ENCODE peak calls at places on chromosomes 5 and 9, in ten cellular contexts. Y, Q, L, H, G, B, K, D, V and R are unnamed samples.

GRCh38 chr9:127369428-127369827 is 27.5 kb upstream of the SLC2A8 start:
- DNase-seq in Y (no peak), L (no peak), D (no peak), Q (no peak), G (no peak), V (no peak), B (no peak), K (no peak), H (no peak), R (no peak)

GRCh38 chr5:73592546-73592945 is 27.0 kb downstream of the UTP15 start:
- DNase-seq in G (no peak), H (no peak), Q (peak; percentile 39), L (peak; percentile 61), K (no peak), B (peak; percentile 44), V (peak; percentile 32), Y (no peak), D (peak; percentile 22), R (no peak)

GRCh38 chr9:37026936-37027581 is 7.0 kb downstream of the PAX5 start:
- DNase-seq in D (no peak), K (no peak), G (no peak), Q (no peak), H (no peak), Y (peak; percentile 41), V (no peak), L (no peak), B (no peak), R (no peak)

GRCh38 chr5:40755093-40755406 is 711 bp downstream of the TTC33 start:
- DNase-seq in V (peak; percentile 78), H (peak; percentile 60), G (peak; percentile 55), Q (peak; percentile 70), B (peak; percentile 91), Y (peak; percentile 86), L (peak; percentile 81), D (peak; percentile 84), K (peak; percentile 83), R (peak; percentile 48)

GRCh38 chr9:35760651-35761050 is 6.6 kb upstream of the MSMP start:
- DNase-seq in B (peak; percentile 41), D (peak; percentile 32), V (no peak), K (peak; percentile 86), Y (no peak), L (peak; percentile 41), H (no peak), Q (peak; percentile 65), G (no peak), R (no peak)

GRCh38 chr9:76394896-76395244 is 644 bp upstream of the RFK start:
- DNase-seq in Q (no peak), H (no peak), G (no peak), L (no peak), Y (peak; percentile 72), V (peak; percentile 39), K (peak; percentile 42), B (no peak), D (peak; percentile 85), R (no peak)

GRCh38 chr9:21836437-21837161 is 34.2 kb downstream of the MTAP start:
- DNase-seq in G (peak; percentile 95), L (peak; percentile 100), K (peak; percentile 99), B (peak; percentile 98), H (peak; percentile 92), Q (peak; percentile 99), V (peak; percentile 99), Y (no peak), D (no peak), R (no peak)

GRCh38 chr5:73883646-73884045 is 257.6 kb downstream of the ARHGEF28 start:
- DNase-seq in L (no peak), D (no peak), G (no peak), Q (peak; percentile 26), V (no peak), B (no peak), H (no peak), K (peak; percentile 42), Y (no peak), R (no peak)

GRCh38 chr5:39447968-39448367 is 23.2 kb upstream of the DAB2 start:
- DNase-seq in H (no peak), G (no peak), B (no peak), L (peak; percentile 31), Q (peak; percentile 27), V (no peak), K (no peak), D (peak; percentile 16), Y (no peak), R (no peak)

GRCh38 chr9:90698874-90699440 is 56.3 kb upstream of the DIRAS2 start:
- DNase-seq in H (no peak), Y (no peak), G (no peak), D (no peak), Q (no peak), V (no peak), B (no peak), L (no peak), K (no peak), R (no peak)

GRCh38 chr5:54874337-54875021 is 110.9 kb downstream of the ESM1 start:
- DNase-seq in Q (peak; percentile 36), L (peak; percentile 57), K (no peak), B (peak; percentile 20), H (no peak), V (no peak), D (no peak), Y (no peak), G (no peak), R (no peak)

GRCh38 chr9:132863096-132863495 is 15.0 kb downstream of the AK8 start:
- DNase-seq in B (no peak), V (no peak), H (no peak), Q (no peak), K (no peak), G (no peak), D (no peak), Y (no peak), L (no peak), R (no peak)

GRCh38 chr9:86275962-86276361 is 6.4 kb downstream of the ISCA1 start:
- DNase-seq in Q (no peak), B (peak; percentile 26), V (peak; percentile 7), L (no peak), D (peak; percentile 15), G (no peak), Y (peak; percentile 33), H (no peak), K (no peak), R (no peak)
- TF ChIP-seq CTCF in Q (peak; percentile 17), B (no peak), V (peak; percentile 67), L (no peak), D (no peak), G (peak; percentile 28), Y (peak; percentile 49), H (no peak), K (peak; percentile 54), R (peak; percentile 55)

DNA sequence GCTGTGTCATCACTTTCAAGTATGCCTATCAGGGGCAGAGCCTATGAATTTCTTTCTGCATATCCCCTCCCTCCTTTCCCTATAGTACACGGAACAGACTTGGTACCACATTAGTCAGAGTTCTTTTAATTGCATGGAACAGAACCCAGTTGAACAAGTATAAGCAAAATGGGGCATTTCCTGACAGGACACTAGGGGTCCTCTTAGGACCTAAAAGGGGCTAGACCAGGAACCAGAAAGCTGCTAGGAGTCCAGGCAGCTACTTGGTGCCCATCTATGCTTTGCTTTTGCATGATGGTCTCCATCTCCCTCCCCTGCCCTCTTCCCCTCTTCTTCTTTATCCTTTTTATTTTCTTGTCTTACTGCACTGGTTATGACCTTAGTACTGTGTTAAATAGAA is 5.9 kb downstream of the BSPRY start:
- DNase-seq in Q (no peak), G (no peak), B (peak; percentile 38), D (peak; percentile 50), V (peak; percentile 15), L (peak; percentile 12), Y (peak; percentile 33), K (no peak), H (no peak), R (no peak)
- TF ChIP-seq CTCF in Q (peak; percentile 4), G (peak; percentile 44), B (no peak), D (peak; percentile 14), V (peak; percentile 45), L (peak; percentile 30), Y (peak; percentile 56), K (peak; percentile 43), H (peak; percentile 15), R (no peak)

GRCh38 chr9:93942176-93942575 is 13.0 kb downstream of the BARX1 start:
- DNase-seq in V (no peak), Y (no peak), Q (no peak), D (no peak), G (no peak), L (no peak), H (no peak), B (no peak), K (no peak), R (no peak)

GRCh38 chr9:93941493-93941892 is 13.7 kb downstream of the BARX1 start:
- DNase-seq in Q (no peak), V (no peak), Y (no peak), L (no peak), G (no peak), D (no peak), K (no peak), H (no peak), B (no peak), R (no peak)

GRCh38 chr9:93946338-93946712 is 8.8 kb downstream of the BARX1 start:
- DNase-seq in G (no peak), B (no peak), Q (no peak), V (no peak), D (no peak), Y (no peak), H (no peak), K (no peak), L (no peak), R (no peak)

GRCh38 chr9:93945400-93946337 is 9.5 kb downstream of the BARX1 start:
- DNase-seq in K (no peak), Y (no peak), L (no peak), G (no peak), V (no peak), B (no peak), H (no peak), Q (no peak), D (no peak), R (no peak)

GRCh38 chr9:93944011-93944410 is 11.1 kb downstream of the BARX1 start:
- DNase-seq in D (no peak), K (no peak), Y (no peak), H (no peak), G (no peak), B (no peak), L (no peak), V (no peak), Q (no peak), R (no peak)
- TF ChIP-seq CTCF in D (no peak), K (no peak), Y (no peak), H (no peak), G (no peak), B (no peak), L (no peak), V (no peak), Q (no peak), R (no peak)

GRCh38 chr5:38013107-38013506 is 173.3 kb upstream of the GDNF start:
- DNase-seq in G (no peak), L (no peak), H (no peak), V (no peak), Q (no peak), B (no peak), K (no peak), D (no peak), Y (no peak), R (no peak)

GRCh38 chr5:38011641-38012188 is 171.9 kb upstream of the GDNF start:
- DNase-seq in Y (no peak), Q (no peak), K (no peak), B (no peak), D (no peak), L (no peak), G (no peak), H (no peak), V (no peak), R (no peak)

GRCh38 chr5:38009754-38010386 is 170.0 kb upstream of the GDNF start:
- DNase-seq in G (no peak), K (no peak), H (no peak), Q (no peak), Y (no peak), V (no peak), B (no peak), D (no peak), L (no peak), R (no peak)

GRCh38 chr5:38008198-38008597 is 168.4 kb upstream of the GDNF start:
- DNase-seq in D (no peak), Q (no peak), V (no peak), G (no peak), Y (no peak), B (no peak), H (no peak), L (no peak), K (no peak), R (no peak)
- TF ChIP-seq CTCF in D (no peak), Q (no peak), V (no peak), G (no peak), Y (no peak), B (no peak), H (no peak), L (no peak), K (no peak), R (no peak)